ENCODE peak calls at places on chromosomes 1 and 21, in four cellular contexts. One of them, this sample, is unnamed.

GRCh38 chr21:42757826-42758655 is 104.6 kb downstream of the PDE9A start:
- DNase-seq in colonic mucosa: no peak
- DNase-seq in psoas muscle: no peak
- DNase-seq in heart left ventricle: no peak
- DNase-seq in this sample: no peak

GRCh38 chr1:234836045-234836681 is 226.2 kb upstream of the IRF2BP2 start:
- DNase-seq in colonic mucosa: no peak
- DNase-seq in psoas muscle: no peak
- DNase-seq in heart left ventricle: no peak
- DNase-seq in this sample: no peak

GRCh38 chr1:3863231-3863935 is 6.1 kb downstream of the DFFB start:
- DNase-seq in colonic mucosa: no peak
- DNase-seq in psoas muscle: no peak
- DNase-seq in heart left ventricle: no peak
- DNase-seq in this sample: no peak

GRCh38 chr21:26752849-26753248 is 92.4 kb downstream of the ADAMTS1 start:
- DNase-seq in colonic mucosa: no peak
- DNase-seq in psoas muscle: no peak
- DNase-seq in heart left ventricle: no peak
- DNase-seq in this sample: no peak

GRCh38 chr1:115114308-115114707 is 25.0 kb upstream of the TSPAN2 start:
- DNase-seq in colonic mucosa: no peak
- DNase-seq in psoas muscle: no peak
- DNase-seq in heart left ventricle: peak
- DNase-seq in this sample: no peak

GRCh38 chr1:193260056-193260750 is 73.8 kb upstream of the B3GALT2 start:
- DNase-seq in colonic mucosa: no peak
- DNase-seq in psoas muscle: no peak
- DNase-seq in heart left ventricle: no peak
- DNase-seq in this sample: no peak

GRCh38 chr1:150763631-150764223 is 1.9 kb downstream of the CTSS start:
- DNase-seq in colonic mucosa: no peak
- DNase-seq in psoas muscle: no peak
- DNase-seq in heart left ventricle: no peak
- DNase-seq in this sample: no peak

GRCh38 chr1:8911416-8912309 is 33.2 kb upstream of the ENO1 start:
- DNase-seq in colonic mucosa: no peak
- DNase-seq in psoas muscle: no peak
- DNase-seq in heart left ventricle: no peak
- DNase-seq in this sample: no peak

GRCh38 chr1:39652105-39652504 is 12.7 kb upstream of the HEYL start:
- DNase-seq in colonic mucosa: no peak
- DNase-seq in psoas muscle: no peak
- DNase-seq in heart left ventricle: peak
- DNase-seq in this sample: peak

GRCh38 chr21:44391345-44392091 is 38.1 kb downstream of the TRPM2 start:
- DNase-seq in colonic mucosa: peak
- DNase-seq in psoas muscle: peak
- DNase-seq in heart left ventricle: peak
- DNase-seq in this sample: peak

GRCh38 chr1:196594700-196595099 is 13.5 kb downstream of the KCNT2 start:
- DNase-seq in colonic mucosa: no peak
- DNase-seq in psoas muscle: no peak
- DNase-seq in heart left ventricle: no peak
- DNase-seq in this sample: no peak

GRCh38 chr1:224065455-224065854 is 48.5 kb upstream of the FBXO28 start:
- DNase-seq in colonic mucosa: peak
- DNase-seq in psoas muscle: no peak
- DNase-seq in heart left ventricle: no peak
- DNase-seq in this sample: no peak

GRCh38 chr1:162627662-162628296 is 4.5 kb upstream of the DDR2 start:
- DNase-seq in colonic mucosa: no peak
- DNase-seq in psoas muscle: no peak
- DNase-seq in heart left ventricle: no peak
- DNase-seq in this sample: no peak

GRCh38 chr1:184296466-184297243 is 90.2 kb upstream of the C1orf21 start:
- DNase-seq in colonic mucosa: peak
- DNase-seq in psoas muscle: peak
- DNase-seq in heart left ventricle: peak
- DNase-seq in this sample: peak

GRCh38 chr1:34851431-34852105 is 8.0 kb downstream of the SMIM12 start:
- DNase-seq in colonic mucosa: no peak
- DNase-seq in psoas muscle: no peak
- DNase-seq in heart left ventricle: peak
- DNase-seq in this sample: peak

GRCh38 chr1:998051-998821 is 1.7 kb downstream of the HES4 start:
- DNase-seq in colonic mucosa: no peak
- DNase-seq in psoas muscle: peak
- DNase-seq in heart left ventricle: no peak
- DNase-seq in this sample: no peak

GRCh38 chr1:110225212-110225611 is 15.1 kb downstream of the KCNC4 start:
- DNase-seq in colonic mucosa: no peak
- DNase-seq in psoas muscle: no peak
- DNase-seq in heart left ventricle: no peak
- DNase-seq in this sample: no peak

GRCh38 chr1:31765041-31765467 is 914 bp upstream of the ADGRB2 start:
- DNase-seq in colonic mucosa: no peak
- DNase-seq in psoas muscle: no peak
- DNase-seq in heart left ventricle: no peak
- DNase-seq in this sample: no peak

GRCh38 chr1:241631674-241632073 is 8.5 kb downstream of the CHML start:
- DNase-seq in colonic mucosa: no peak
- DNase-seq in psoas muscle: no peak
- DNase-seq in heart left ventricle: no peak
- DNase-seq in this sample: no peak

GRCh38 chr1:65995326-65995725 is 202.6 kb downstream of the PDE4B start:
- DNase-seq in colonic mucosa: no peak
- DNase-seq in psoas muscle: no peak
- DNase-seq in heart left ventricle: no peak
- DNase-seq in this sample: no peak

GRCh38 chr1:214461305-214461704 is 90.1 kb downstream of the PTPN14 start:
- DNase-seq in colonic mucosa: no peak
- DNase-seq in psoas muscle: no peak
- DNase-seq in heart left ventricle: no peak
- DNase-seq in this sample: no peak

GRCh38 chr1:2592672-2593071 is 6.1 kb downstream of the PRXL2B start:
- DNase-seq in colonic mucosa: peak
- DNase-seq in psoas muscle: no peak
- DNase-seq in heart left ventricle: no peak
- DNase-seq in this sample: no peak

GRCh38 chr1:151061012-151061401 is 810 bp downstream of the MLLT11 start:
- DNase-seq in colonic mucosa: no peak
- DNase-seq in psoas muscle: no peak
- DNase-seq in heart left ventricle: no peak
- DNase-seq in this sample: no peak

GRCh38 chr1:206723500-206724472 is 39.1 kb downstream of the MAPKAPK2 start:
- DNase-seq in colonic mucosa: no peak
- DNase-seq in psoas muscle: peak
- DNase-seq in heart left ventricle: peak
- DNase-seq in this sample: peak

GRCh38 chr1:54500030-54500389 is 48.0 kb upstream of the ACOT11 start:
- DNase-seq in colonic mucosa: no peak
- DNase-seq in psoas muscle: no peak
- DNase-seq in heart left ventricle: no peak
- DNase-seq in this sample: no peak

GRCh38 chr1:19036049-19036546 is 79.6 kb upstream of the IFFO2 start:
- DNase-seq in colonic mucosa: no peak
- DNase-seq in psoas muscle: no peak
- DNase-seq in heart left ventricle: no peak
- DNase-seq in this sample: no peak

GRCh38 chr1:243786546-243786945 is 63.5 kb downstream of the AKT3 start:
- DNase-seq in colonic mucosa: no peak
- DNase-seq in psoas muscle: no peak
- DNase-seq in heart left ventricle: no peak
- DNase-seq in this sample: no peak

GRCh38 chr21:33948096-33948950 is 32.7 kb upstream of the ATP5PO start:
- DNase-seq in colonic mucosa: peak
- DNase-seq in psoas muscle: peak
- DNase-seq in heart left ventricle: peak
- DNase-seq in this sample: peak

GRCh38 chr1:231951399-231951798 is 324.8 kb downstream of the DISC1 start:
- DNase-seq in colonic mucosa: no peak
- DNase-seq in psoas muscle: no peak
- DNase-seq in heart left ventricle: no peak
- DNase-seq in this sample: no peak

GRCh38 chr1:92482404-92482664 is 4.4 kb downstream of the GFI1 start:
- DNase-seq in colonic mucosa: no peak
- DNase-seq in psoas muscle: no peak
- DNase-seq in heart left ventricle: no peak
- DNase-seq in this sample: no peak

GRCh38 chr1:92480200-92480812 is 6.4 kb downstream of the GFI1 start:
- DNase-seq in colonic mucosa: peak
- DNase-seq in psoas muscle: no peak
- DNase-seq in heart left ventricle: no peak
- DNase-seq in this sample: no peak

GRCh38 chr1:92482665-92483441 is 3.9 kb downstream of the GFI1 start:
- DNase-seq in colonic mucosa: peak
- DNase-seq in psoas muscle: peak
- DNase-seq in heart left ventricle: no peak
- DNase-seq in this sample: no peak

GRCh38 chr1:92480813-92481597 is 5.7 kb downstream of the GFI1 start:
- DNase-seq in colonic mucosa: no peak
- DNase-seq in psoas muscle: no peak
- DNase-seq in heart left ventricle: no peak
- DNase-seq in this sample: no peak

GRCh38 chr1:92481598-92482403 is 4.9 kb downstream of the GFI1 start:
- DNase-seq in colonic mucosa: peak
- DNase-seq in psoas muscle: no peak
- DNase-seq in heart left ventricle: no peak
- DNase-seq in this sample: no peak
- H3K4me3 ChIP-seq in colonic mucosa: peak
- H3K4me3 ChIP-seq in psoas muscle: peak
- H3K4me3 ChIP-seq in heart left ventricle: peak
- H3K4me3 ChIP-seq in this sample: peak

DNA sequence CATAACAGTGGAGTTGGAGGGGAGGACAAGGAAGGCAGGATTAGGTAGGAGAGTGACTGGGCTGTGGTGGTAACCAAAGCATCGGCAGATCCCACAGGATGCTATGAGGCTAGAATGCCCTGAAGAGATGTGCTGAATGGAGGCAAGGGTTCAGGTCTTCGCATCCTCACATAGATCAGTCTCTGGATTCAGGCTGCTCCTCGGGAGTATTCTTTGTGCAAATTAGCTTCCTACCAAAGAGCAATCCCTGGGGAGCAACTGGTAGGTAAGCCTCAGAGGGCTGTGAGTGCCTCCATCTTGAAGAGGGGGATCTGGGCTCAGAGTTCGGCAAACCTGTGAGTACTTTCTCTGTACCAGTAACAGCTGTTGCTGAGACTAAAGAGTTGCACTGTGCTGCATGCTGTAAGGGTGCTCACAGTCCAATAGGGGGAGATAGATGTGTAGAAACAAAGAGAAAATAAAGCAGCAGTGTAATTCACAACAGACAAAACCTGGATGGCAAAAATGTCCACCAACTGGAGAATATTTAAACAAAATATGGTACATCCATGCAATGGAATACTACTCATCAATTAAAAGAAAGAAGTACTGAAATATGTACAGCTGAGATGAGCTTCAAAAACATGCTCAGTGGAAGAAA is 322.4 kb upstream of the DEPDC1 start:
- DNase-seq in colonic mucosa: no peak
- DNase-seq in psoas muscle: no peak
- DNase-seq in heart left ventricle: no peak
- DNase-seq in this sample: no peak
- TF ChIP-seq CTCF in colonic mucosa: no peak
- TF ChIP-seq CTCF in psoas muscle: peak
- TF ChIP-seq CTCF in heart left ventricle: peak
- TF ChIP-seq CTCF in this sample: peak

GRCh38 chr1:209673631-209674417 is 1.4 kb upstream of the G0S2 start:
- DNase-seq in colonic mucosa: peak
- DNase-seq in psoas muscle: peak
- DNase-seq in heart left ventricle: no peak
- DNase-seq in this sample: no peak

GRCh38 chr1:209678981-209679539 is 3.8 kb downstream of the G0S2 start:
- DNase-seq in colonic mucosa: no peak
- DNase-seq in psoas muscle: no peak
- DNase-seq in heart left ventricle: no peak
- DNase-seq in this sample: no peak

GRCh38 chr1:209675567-209676154 is 449 bp downstream of the G0S2 start:
- DNase-seq in colonic mucosa: peak
- DNase-seq in psoas muscle: no peak
- DNase-seq in heart left ventricle: peak
- DNase-seq in this sample: peak

GRCh38 chr1:209672705-209673630 is 2.2 kb upstream of the G0S2 start:
- DNase-seq in colonic mucosa: no peak
- DNase-seq in psoas muscle: no peak
- DNase-seq in heart left ventricle: no peak
- DNase-seq in this sample: no peak

GRCh38 chr1:209674957-209675566 is at the start of gene G0S2:
- DNase-seq in colonic mucosa: peak
- DNase-seq in psoas muscle: peak
- DNase-seq in heart left ventricle: peak
- DNase-seq in this sample: peak
- H3K27ac ChIP-seq in colonic mucosa: peak
- H3K27ac ChIP-seq in psoas muscle: peak
- H3K27ac ChIP-seq in heart left ventricle: peak
- H3K27ac ChIP-seq in this sample: peak

GRCh38 chr1:36447450-36447849 is 2.8 kb downstream of the OSCP1 start:
- DNase-seq in colonic mucosa: no peak
- DNase-seq in psoas muscle: no peak
- DNase-seq in heart left ventricle: no peak
- DNase-seq in this sample: no peak

GRCh38 chr1:36448530-36449051 is 1.7 kb downstream of the OSCP1 start:
- DNase-seq in colonic mucosa: no peak
- DNase-seq in psoas muscle: no peak
- DNase-seq in heart left ventricle: no peak
- DNase-seq in this sample: no peak

GRCh38 chr1:36453051-36453450 is 2.8 kb upstream of the OSCP1 start:
- DNase-seq in colonic mucosa: no peak
- DNase-seq in psoas muscle: no peak
- DNase-seq in heart left ventricle: no peak
- DNase-seq in this sample: no peak

GRCh38 chr1:36450919-36451305 is 661 bp upstream of the OSCP1 start:
- DNase-seq in colonic mucosa: no peak
- DNase-seq in psoas muscle: no peak
- DNase-seq in heart left ventricle: no peak
- DNase-seq in this sample: no peak

DNA sequence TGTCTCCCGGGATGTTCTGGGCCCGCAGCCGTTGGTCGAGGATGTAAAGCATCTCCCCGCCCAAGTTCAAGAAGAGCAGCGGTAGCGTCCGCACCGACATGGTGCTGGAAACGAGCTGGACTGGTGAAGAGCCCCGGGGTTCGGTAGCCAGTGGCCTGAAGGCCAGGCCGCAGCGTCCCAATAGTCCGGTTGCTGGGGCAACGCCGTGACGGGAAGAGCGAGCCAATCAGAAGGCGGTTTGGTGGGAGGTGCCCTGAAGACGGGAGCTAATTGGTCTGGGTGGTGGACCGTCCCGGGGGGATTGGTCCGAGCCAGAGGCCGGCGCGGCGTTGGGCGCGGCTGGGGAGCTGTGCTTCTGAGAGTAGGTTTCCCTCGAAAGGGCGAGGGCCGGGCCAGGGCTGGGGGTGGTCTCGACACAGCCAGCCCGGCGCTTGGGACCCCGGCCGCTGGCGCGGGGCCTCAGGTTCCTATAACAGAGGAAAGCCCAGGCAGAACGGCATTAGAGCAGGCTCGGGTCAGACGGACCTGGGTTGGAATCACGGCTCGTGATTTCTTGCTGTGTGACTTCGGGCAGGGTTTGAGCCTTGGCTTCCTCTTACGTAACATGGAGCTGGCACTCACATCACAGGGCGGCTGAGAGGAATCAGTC is at the start of gene OSCP1:
- DNase-seq in colonic mucosa: peak
- DNase-seq in psoas muscle: peak
- DNase-seq in heart left ventricle: peak
- DNase-seq in this sample: peak
- H3K4me3 ChIP-seq in colonic mucosa: peak
- H3K4me3 ChIP-seq in psoas muscle: peak
- H3K4me3 ChIP-seq in heart left ventricle: peak
- H3K4me3 ChIP-seq in this sample: peak